ENCODE peak calls at places on chromosome 12, in ten cellular contexts. B is IMR-90, P is body of pancreas, W is left lung, Z is suprapubic skin, H is breast epithelium, A is SK-N-SH, V is K562, Q is psoas muscle, U is NT2/D1. D is an unnamed sample.

GRCh38 chr12:113581342-113581741 is 109.7 kb upstream of the LHX5 start:
- DNase-seq in B (no peak), A (no peak), V (no peak), P (no peak), Q (no peak), H (no peak), U (no peak), W (no peak), Z (no peak), D (no peak)

GRCh38 chr12:96260644-96261043 is 66.5 kb downstream of the ELK3 start:
- DNase-seq in Z (no peak), Q (no peak), A (no peak), B (no peak), V (no peak), W (no peak), H (no peak), P (no peak), U (no peak), D (no peak)

GRCh38 chr12:3236345-3237153 is 159.4 kb downstream of the TSPAN9 start:
- DNase-seq in U (peak; percentile 92), A (peak; percentile 51), V (peak; percentile 61), H (no peak), B (peak; percentile 72), P (no peak), Z (no peak), Q (peak; percentile 73), W (peak; percentile 5), D (no peak)

GRCh38 chr12:3671330-3672112 is 81.4 kb downstream of the CRACR2A start:
- DNase-seq in A (no peak), H (no peak), B (no peak), Q (no peak), W (no peak), Z (no peak), U (no peak), P (no peak), V (no peak), D (no peak)

GRCh38 chr12:26044007-26044394 is 80.8 kb downstream of the BHLHE41 start:
- DNase-seq in W (no peak), Z (no peak), Q (no peak), V (no peak), H (no peak), B (peak; percentile 51), U (no peak), A (no peak), P (no peak), D (no peak)

GRCh38 chr12:53091756-53092155 is 5.7 kb upstream of the IGFBP6 start:
- DNase-seq in A (no peak), W (no peak), Z (no peak), U (no peak), H (no peak), B (no peak), Q (no peak), V (no peak), P (no peak), D (no peak)

GRCh38 chr12:46049665-46050064 is 59.3 kb upstream of the SCAF11 start:
- DNase-seq in Q (no peak), P (no peak), H (no peak), U (no peak), V (no peak), Z (no peak), W (no peak), A (no peak), B (no peak), D (no peak)

GRCh38 chr12:42704340-42704739 is 114.8 kb upstream of the PRICKLE1 start:
- DNase-seq in B (no peak), Z (no peak), W (no peak), Q (no peak), U (no peak), P (no peak), H (no peak), A (no peak), V (no peak), D (no peak)

GRCh38 chr12:55624056-55624455 is 12.6 kb upstream of the OR10P1 start:
- DNase-seq in Z (no peak), B (no peak), A (no peak), W (no peak), P (no peak), Q (no peak), U (no peak), V (no peak), H (no peak), D (no peak)

GRCh38 chr12:1872448-1872847 is 46.0 kb downstream of the CACNA2D4 start:
- DNase-seq in B (no peak), Q (no peak), W (no peak), U (no peak), H (peak; percentile 4), V (no peak), P (no peak), Z (no peak), A (no peak), D (no peak)

GRCh38 chr12:11746024-11746771 is 96.7 kb downstream of the ETV6 start:
- DNase-seq in B (peak; percentile 55), V (no peak), A (no peak), W (no peak), H (no peak), P (no peak), Q (no peak), Z (no peak), U (peak; percentile 44), D (no peak)

DNA sequence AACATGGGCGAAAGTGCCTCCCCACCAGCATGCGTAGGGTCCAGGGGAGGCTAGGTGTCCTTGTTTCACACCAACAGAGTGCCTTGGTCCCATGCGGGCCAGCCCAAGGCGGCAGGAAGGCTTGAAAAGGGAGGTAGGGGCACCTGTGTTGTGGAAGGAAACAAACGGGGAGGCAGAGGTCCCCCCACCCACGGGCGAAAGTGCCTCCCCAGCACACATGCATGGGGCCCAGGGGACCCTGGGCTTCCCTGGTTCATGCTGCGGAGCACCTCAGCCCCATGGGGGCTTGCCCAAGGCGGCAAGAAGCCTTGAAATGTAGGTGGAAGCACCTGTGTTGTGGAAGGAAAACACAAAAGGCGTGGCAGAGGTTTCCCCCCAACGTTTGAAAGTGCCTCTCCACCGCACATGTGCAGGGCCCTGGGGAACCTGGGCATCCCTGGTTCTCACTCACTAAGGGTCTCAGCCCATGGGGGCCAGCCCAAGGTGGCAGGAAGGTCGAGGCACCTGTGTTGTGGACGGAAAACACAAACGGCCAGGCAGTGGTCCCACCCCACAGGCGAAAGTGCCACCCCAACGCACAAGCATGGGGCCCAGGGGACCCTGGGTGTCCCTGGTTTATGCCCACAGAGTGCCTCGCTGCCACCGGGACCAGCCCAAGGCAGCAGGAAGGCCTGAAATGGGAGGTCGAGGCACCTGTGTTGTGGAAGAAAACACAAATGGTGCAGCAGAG is 374.7 kb downstream of the ALG10 start:
- DNase-seq in W (peak; percentile 58), P (peak; percentile 5), U (no peak), B (no peak), H (peak; percentile 8), A (peak; percentile 1), V (peak; percentile 1), Q (peak; percentile 22), Z (peak; percentile 46), D (no peak)
- H3K9me3 ChIP-seq in W (peaks cover 100% of the 10 kb centered on the region), P (no peaks in the 10 kb centered on the region), U (no peaks in the 10 kb centered on the region), B (peaks cover 66% of the 10 kb centered on the region), H (peaks cover 99% of the 10 kb centered on the region), A (no peaks in the 10 kb centered on the region), V (no peaks in the 10 kb centered on the region), Q (no peaks in the 10 kb centered on the region), Z (peaks cover 34% of the 10 kb centered on the region), D (no peaks in the 10 kb centered on the region)

DNA sequence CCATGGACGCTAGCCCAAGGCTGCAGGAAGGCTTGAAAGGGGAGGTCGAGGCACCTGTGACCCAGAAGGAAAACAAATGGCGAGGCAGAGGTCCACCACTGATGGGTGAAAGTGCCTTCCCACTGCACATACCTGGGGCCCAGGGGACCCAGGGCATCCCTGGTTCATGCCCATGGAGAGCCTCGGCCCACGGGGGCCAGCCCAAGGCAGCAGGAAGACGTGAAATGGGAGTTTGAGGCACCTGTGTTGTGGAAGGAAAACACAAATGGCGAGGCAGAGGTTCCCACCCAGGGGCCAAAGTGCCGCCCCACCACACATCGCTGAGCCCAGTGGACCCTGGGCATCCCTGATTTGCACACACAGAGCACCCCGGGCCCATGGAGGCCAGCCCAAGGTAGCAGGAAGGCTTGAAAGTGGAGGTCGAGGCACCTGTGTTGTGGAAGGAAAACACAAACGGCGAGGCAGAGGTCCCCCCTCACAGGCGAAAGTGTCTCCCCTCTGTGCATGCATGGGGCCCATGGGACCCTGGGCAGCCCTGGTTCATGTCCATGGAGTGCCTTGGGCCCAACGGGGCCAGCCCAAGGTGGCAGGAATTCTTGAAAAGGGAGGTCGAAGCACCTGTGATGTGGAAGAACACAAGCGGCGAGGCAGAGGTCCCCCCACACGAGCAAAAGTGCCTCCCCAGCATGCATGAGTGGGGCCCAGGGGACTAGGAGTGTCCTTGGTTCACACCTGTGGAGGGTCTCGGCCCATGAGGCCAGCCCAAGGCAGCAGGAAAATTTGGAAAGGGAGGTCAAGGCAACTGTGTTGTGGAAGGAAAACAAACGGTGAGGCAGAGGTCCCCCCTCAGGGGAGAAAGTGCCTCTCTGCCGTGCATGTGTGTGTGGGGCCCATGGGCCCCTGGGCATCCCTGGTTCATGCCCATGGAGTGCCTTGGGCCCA is 383.3 kb downstream of the ALG10 start:
- DNase-seq in H (no peak), U (no peak), B (no peak), Z (peak; percentile 38), A (peak; percentile 0), Q (peak; percentile 36), V (peak; percentile 1), W (peak; percentile 54), P (peak; percentile 0), D (peak; percentile 5)
- H3K9me3 ChIP-seq in H (peaks cover 97% of the 10 kb centered on the region), U (peaks cover 42% of the 10 kb centered on the region), B (peaks cover 55% of the 10 kb centered on the region), Z (peaks cover 79% of the 10 kb centered on the region), A (peaks cover 7% of the 10 kb centered on the region), Q (peaks cover 15% of the 10 kb centered on the region), V (no peaks in the 10 kb centered on the region), W (peaks cover 100% of the 10 kb centered on the region), P (no peaks in the 10 kb centered on the region), D (peaks cover 4% of the 10 kb centered on the region)

GRCh38 chr12:131378176-131378842 is 332.6 kb upstream of the SFSWAP start:
- DNase-seq in V (no peak), P (no peak), H (no peak), Q (no peak), A (no peak), B (no peak), W (no peak), Z (no peak), U (no peak), D (no peak)
- H3K9me3 ChIP-seq in V (no peaks in the 10 kb centered on the region), P (no peaks in the 10 kb centered on the region), H (no peaks in the 10 kb centered on the region), Q (no peaks in the 10 kb centered on the region), A (no peaks in the 10 kb centered on the region), B (peaks cover 45% of the 10 kb centered on the region), W (no peaks in the 10 kb centered on the region), Z (no peaks in the 10 kb centered on the region), U (no peaks in the 10 kb centered on the region), D (no peaks in the 10 kb centered on the region)

GRCh38 chr12:132908145-132909029 is 21.0 kb upstream of the CHFR start:
- DNase-seq in Z (peak; percentile 97), H (peak; percentile 96), B (peak; percentile 94), W (peak; percentile 94), A (peak; percentile 96), Q (peak; percentile 97), P (peak; percentile 93), U (peak; percentile 99), V (peak; percentile 47), D (peak; percentile 94)
- H3K9me3 ChIP-seq in Z (peaks cover 9% of the 10 kb centered on the region), H (peaks cover 16% of the 10 kb centered on the region), B (peaks cover 9% of the 10 kb centered on the region), W (peaks cover 62% of the 10 kb centered on the region), A (no peaks in the 10 kb centered on the region), Q (peaks cover 27% of the 10 kb centered on the region), P (no peaks in the 10 kb centered on the region), U (peaks cover 28% of the 10 kb centered on the region), V (peaks cover 4% of the 10 kb centered on the region), D (no peaks in the 10 kb centered on the region)